ENCODE peak calls at places on chromosomes 11 and 22, in five cellular contexts. One of them, this sample, is unnamed.

GRCh38 chr11:34198523-34198922 is 93.1 kb downstream of the NAT10 start:
- DNase-seq in NT2/D1: no peak
- DNase-seq in HepG2: no peak
- DNase-seq in H1: no peak
- DNase-seq in GM12878: no peak
- DNase-seq in this sample: no peak

GRCh38 chr22:33829549-33830280 is 90.6 kb downstream of the LARGE1 start:
- DNase-seq in H1: no peak
- DNase-seq in NT2/D1: no peak
- DNase-seq in GM12878: no peak
- DNase-seq in HepG2: no peak
- DNase-seq in this sample: no peak

GRCh38 chr11:74090701-74091100 is 80.1 kb downstream of the C2CD3 start:
- DNase-seq in NT2/D1: no peak
- DNase-seq in H1: no peak
- DNase-seq in GM12878: no peak
- DNase-seq in HepG2: peak; percentile 12
- DNase-seq in this sample: no peak

GRCh38 chr22:18133452-18133851 is 16.5 kb upstream of the USP18 start:
- DNase-seq in H1: no peak
- DNase-seq in HepG2: no peak
- DNase-seq in NT2/D1: no peak
- DNase-seq in GM12878: no peak
- DNase-seq in this sample: no peak

GRCh38 chr22:17086750-17087149 is 1.9 kb downstream of the IL17RA start:
- DNase-seq in NT2/D1: no peak
- DNase-seq in HepG2: no peak
- DNase-seq in H1: no peak
- DNase-seq in GM12878: no peak
- DNase-seq in this sample: no peak

GRCh38 chr11:118742304-118742703 is 48.7 kb downstream of the DDX6 start:
- DNase-seq in H1: no peak
- DNase-seq in HepG2: peak; percentile 21
- DNase-seq in NT2/D1: no peak
- DNase-seq in GM12878: no peak
- DNase-seq in this sample: no peak

GRCh38 chr11:115217726-115218311 is 286.4 kb downstream of the CADM1 start:
- DNase-seq in GM12878: no peak
- DNase-seq in NT2/D1: no peak
- DNase-seq in H1: no peak
- DNase-seq in HepG2: no peak
- DNase-seq in this sample: no peak

GRCh38 chr22:49869855-49870712 is 16.4 kb downstream of the ZBED4 start:
- DNase-seq in HepG2: no peak
- DNase-seq in H1: no peak
- DNase-seq in GM12878: no peak
- DNase-seq in NT2/D1: no peak
- DNase-seq in this sample: no peak

GRCh38 chr11:90229791-90230190 is 6.9 kb upstream of the CHORDC1 start:
- DNase-seq in HepG2: no peak
- DNase-seq in H1: no peak
- DNase-seq in NT2/D1: no peak
- DNase-seq in GM12878: no peak
- DNase-seq in this sample: no peak

GRCh38 chr11:78940500-78941225 is 366.0 kb upstream of the NARS2 start:
- DNase-seq in NT2/D1: peak; percentile 85
- DNase-seq in GM12878: no peak
- DNase-seq in HepG2: peak; percentile 10
- DNase-seq in H1: peak; percentile 61
- DNase-seq in this sample: no peak

GRCh38 chr11:110478410-110478809 is 48.7 kb downstream of the FDX1 start:
- DNase-seq in GM12878: no peak
- DNase-seq in H1: peak; percentile 88
- DNase-seq in HepG2: no peak
- DNase-seq in NT2/D1: peak; percentile 51
- DNase-seq in this sample: peak; percentile 75

GRCh38 chr22:24106385-24107381 is 74.6 kb upstream of the SUSD2 start:
- DNase-seq in HepG2: no peak
- DNase-seq in NT2/D1: no peak
- DNase-seq in GM12878: peak; percentile 41
- DNase-seq in H1: peak; percentile 49
- DNase-seq in this sample: no peak

GRCh38 chr22:27989758-27990450 is 70.8 kb upstream of the PITPNB start:
- DNase-seq in GM12878: no peak
- DNase-seq in NT2/D1: no peak
- DNase-seq in H1: no peak
- DNase-seq in HepG2: no peak
- DNase-seq in this sample: no peak
- TF ChIP-seq SUZ12 in GM12878: no peak
- TF ChIP-seq SUZ12 in NT2/D1: no peak
- TF ChIP-seq SUZ12 in H1: no peak
- TF ChIP-seq SUZ12 in HepG2: no peak
- TF ChIP-seq SUZ12 in this sample: no peak

GRCh38 chr11:9672918-9673317 is 9.0 kb downstream of the SWAP70 start:
- DNase-seq in H1: no peak
- DNase-seq in HepG2: no peak
- DNase-seq in NT2/D1: no peak
- DNase-seq in GM12878: no peak
- DNase-seq in this sample: no peak

GRCh38 chr11:9678576-9678975 is 14.7 kb downstream of the SWAP70 start:
- DNase-seq in GM12878: no peak
- DNase-seq in HepG2: no peak
- DNase-seq in H1: no peak
- DNase-seq in NT2/D1: no peak
- DNase-seq in this sample: no peak

GRCh38 chr11:9677951-9678350 is 14.1 kb downstream of the SWAP70 start:
- DNase-seq in NT2/D1: no peak
- DNase-seq in H1: no peak
- DNase-seq in HepG2: no peak
- DNase-seq in GM12878: no peak
- DNase-seq in this sample: no peak

GRCh38 chr11:9672288-9672916 is 8.5 kb downstream of the SWAP70 start:
- DNase-seq in NT2/D1: no peak
- DNase-seq in GM12878: no peak
- DNase-seq in H1: no peak
- DNase-seq in HepG2: no peak
- DNase-seq in this sample: no peak

DNA sequence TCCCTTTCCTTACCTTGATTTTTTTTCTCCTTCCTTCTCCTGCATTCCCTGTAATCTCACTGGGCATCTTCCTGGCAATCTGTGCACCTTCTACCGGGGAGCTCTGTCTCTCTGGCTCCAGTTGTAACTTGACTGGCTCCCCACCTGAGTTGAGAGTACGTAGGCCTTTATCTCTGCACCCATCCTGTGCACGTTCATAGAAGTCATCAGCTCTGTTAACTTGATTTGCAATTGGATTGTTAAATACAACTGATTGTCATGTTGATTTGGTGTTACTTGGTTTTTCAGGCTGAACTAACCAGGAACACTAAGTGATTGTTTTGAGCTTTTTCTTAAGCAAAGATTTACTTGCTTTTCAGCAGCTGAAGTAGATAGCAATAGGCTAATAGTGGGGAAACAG is 11.8 kb downstream of the SWAP70 start:
- DNase-seq in GM12878: no peak
- DNase-seq in H1: no peak
- DNase-seq in NT2/D1: peak; percentile 80
- DNase-seq in HepG2: no peak
- DNase-seq in this sample: no peak
- TF ChIP-seq SUZ12 in GM12878: no peak
- TF ChIP-seq SUZ12 in H1: no peak
- TF ChIP-seq SUZ12 in NT2/D1: no peak
- TF ChIP-seq SUZ12 in HepG2: no peak
- TF ChIP-seq SUZ12 in this sample: no peak

DNA sequence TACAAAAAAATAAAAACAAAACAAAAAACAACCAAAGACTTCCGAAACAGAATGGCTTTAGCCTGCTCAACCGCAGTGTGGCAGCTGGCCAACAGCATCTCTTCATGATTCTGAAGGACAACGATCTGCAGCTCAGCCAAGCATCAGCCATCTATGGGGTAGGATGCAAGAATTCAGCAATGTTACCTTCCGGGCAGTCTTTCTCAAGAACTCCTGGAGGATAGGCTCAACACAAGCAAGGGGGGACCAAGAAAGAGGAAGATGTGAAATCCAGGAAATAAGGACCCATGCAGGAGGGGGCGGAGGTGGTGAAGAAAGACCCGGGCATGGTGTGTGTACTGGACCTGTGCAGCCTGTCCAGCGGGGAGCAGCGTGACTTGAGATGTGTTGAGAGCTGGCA is 3.5 kb upstream of the TSPO start:
- DNase-seq in H1: no peak
- DNase-seq in HepG2: no peak
- DNase-seq in GM12878: no peak
- DNase-seq in NT2/D1: no peak
- DNase-seq in this sample: no peak
- TF ChIP-seq SUZ12 in H1: no peak
- TF ChIP-seq SUZ12 in HepG2: no peak
- TF ChIP-seq SUZ12 in GM12878: no peak
- TF ChIP-seq SUZ12 in NT2/D1: no peak
- TF ChIP-seq SUZ12 in this sample: no peak

DNA sequence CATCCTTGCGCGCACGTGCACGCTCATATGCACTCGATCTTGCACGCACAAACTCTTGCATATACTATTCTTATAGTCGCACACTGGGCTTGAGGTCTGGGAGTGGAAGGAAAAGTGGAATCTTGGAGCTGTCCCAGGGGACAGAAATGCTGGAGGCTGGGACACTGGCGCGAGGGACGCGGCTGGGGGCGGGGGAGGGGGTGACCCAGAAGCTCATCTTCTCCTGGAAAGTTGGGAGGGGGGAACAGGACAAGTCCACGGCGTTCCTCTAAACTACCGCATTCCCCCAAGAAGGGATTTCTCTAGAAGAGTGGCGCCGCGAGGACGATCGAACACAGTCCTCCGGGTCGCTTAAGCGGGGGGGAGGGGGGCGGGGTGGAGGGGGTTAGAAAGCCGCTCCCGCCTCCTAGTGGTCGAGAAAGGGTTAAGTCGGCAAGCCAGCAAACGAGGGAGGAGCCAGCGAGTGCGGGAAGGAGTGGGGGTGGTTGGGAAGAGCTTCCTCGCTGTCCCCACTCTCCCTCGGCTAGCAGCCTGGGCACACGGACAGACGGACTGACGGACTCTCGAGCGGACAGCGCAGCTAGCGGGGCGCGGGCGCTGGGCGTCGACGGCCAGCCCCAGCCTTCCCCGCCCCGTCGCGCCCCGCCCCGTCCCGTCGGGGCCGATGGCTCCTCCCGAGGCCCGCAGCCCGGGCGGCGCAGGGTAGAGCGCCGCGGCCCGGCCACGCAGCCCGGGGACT is at the start of gene RTN4RL2:
- DNase-seq in HepG2: peak; percentile 48
- DNase-seq in GM12878: no peak
- DNase-seq in NT2/D1: no peak
- DNase-seq in H1: peak; percentile 86
- DNase-seq in this sample: peak; percentile 79
- TF ChIP-seq SUZ12 in HepG2: no peak
- TF ChIP-seq SUZ12 in GM12878: no peak
- TF ChIP-seq SUZ12 in NT2/D1: no peak
- TF ChIP-seq SUZ12 in H1: no peak
- TF ChIP-seq SUZ12 in this sample: no peak

GRCh38 chr11:6992457-6993431 is 27.4 kb downstream of the ZNF214 start:
- DNase-seq in HepG2: no peak
- DNase-seq in NT2/D1: no peak
- DNase-seq in H1: no peak
- DNase-seq in GM12878: no peak
- DNase-seq in this sample: no peak
- TF ChIP-seq SUZ12 in HepG2: no peak
- TF ChIP-seq SUZ12 in NT2/D1: no peak
- TF ChIP-seq SUZ12 in H1: no peak
- TF ChIP-seq SUZ12 in GM12878: no peak
- TF ChIP-seq SUZ12 in this sample: no peak

DNA sequence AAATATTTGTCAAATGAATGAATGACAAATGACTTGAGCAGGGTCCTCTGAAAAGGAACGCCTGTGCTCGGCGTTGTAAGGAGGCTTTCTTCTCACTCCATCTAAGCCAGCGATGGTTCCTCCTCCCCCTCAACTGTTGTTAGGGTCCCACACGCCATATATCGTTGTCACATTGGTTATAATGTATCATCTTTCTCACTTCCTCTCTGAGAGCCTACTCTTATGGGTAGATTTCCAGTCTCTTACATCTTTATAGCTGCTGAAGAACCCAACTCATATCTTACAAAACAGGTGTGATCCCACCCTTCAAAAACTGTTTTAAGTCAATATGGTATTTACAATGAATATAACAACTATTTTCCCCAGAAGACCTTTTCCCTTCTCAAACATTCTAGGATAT is 81.5 kb downstream of the NAV2 start:
- DNase-seq in GM12878: no peak
- DNase-seq in HepG2: no peak
- DNase-seq in H1: no peak
- DNase-seq in NT2/D1: no peak
- DNase-seq in this sample: no peak
- TF ChIP-seq SUZ12 in GM12878: no peak
- TF ChIP-seq SUZ12 in HepG2: no peak
- TF ChIP-seq SUZ12 in H1: no peak
- TF ChIP-seq SUZ12 in NT2/D1: no peak
- TF ChIP-seq SUZ12 in this sample: no peak

DNA sequence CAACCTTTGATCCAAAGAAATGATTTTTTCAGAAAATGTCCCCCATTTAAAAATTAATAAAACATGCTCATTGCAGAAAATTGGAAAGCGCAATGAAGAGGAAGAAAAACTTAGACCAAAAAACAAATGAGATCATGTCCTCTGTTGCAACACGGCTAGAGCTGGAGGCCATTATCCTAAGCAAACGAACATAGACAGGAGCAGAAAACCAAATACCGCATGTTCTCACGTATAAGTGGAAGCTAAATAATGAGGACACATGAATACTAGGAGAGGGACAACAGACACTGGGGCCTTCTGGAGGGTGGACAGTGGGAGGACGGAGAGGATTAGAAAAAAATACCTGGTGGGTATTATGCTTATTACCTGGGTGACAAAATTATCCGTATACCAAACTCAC is 39.0 kb downstream of the CYTH4 start:
- DNase-seq in H1: no peak
- DNase-seq in NT2/D1: no peak
- DNase-seq in GM12878: no peak
- DNase-seq in HepG2: peak; percentile 62
- DNase-seq in this sample: no peak
- TF ChIP-seq SUZ12 in H1: no peak
- TF ChIP-seq SUZ12 in NT2/D1: no peak
- TF ChIP-seq SUZ12 in GM12878: no peak
- TF ChIP-seq SUZ12 in HepG2: no peak
- TF ChIP-seq SUZ12 in this sample: no peak

This sample was measured in HEK293T.